ENCODE peak calls at places on chromosomes 1 and 21, in six cellular contexts. T is neuronal stem cell, Y is H9, E is mesenchymal stem cell, U is IMR-90, H is trophoblast cell. O is an unnamed sample.
A peak's percentile ranks its signal among the peaks of the same experiment; 100 is the strongest.

GRCh38 chr21:26842300-26842699 is 2.9 kb downstream of the ADAMTS1 start:
- DNase-seq in T (no peak), Y (no peak), E (peak; percentile 48), U (peak; percentile 64), H (no peak), O (no peak)

GRCh38 chr1:67978988-67979516 is 71.4 kb downstream of the DIRAS3 start:
- DNase-seq in T (no peak), Y (no peak), E (no peak), U (peak; percentile 88), H (peak; percentile 26), O (no peak)

GRCh38 chr1:8121261-8122159 is 95.4 kb upstream of the ERRFI1 start:
- DNase-seq in T (no peak), Y (peak; percentile 46), E (peak; percentile 100), U (peak; percentile 94), H (no peak), O (no peak)

GRCh38 chr21:27298465-27298864 is 331.6 kb upstream of the ADAMTS5 start:
- DNase-seq in T (no peak), Y (no peak), E (peak; percentile 25), U (no peak), H (no peak), O (no peak)

GRCh38 chr1:3888301-3888700 is 11.8 kb downstream of the C1orf174 start:
- DNase-seq in T (no peak), Y (no peak), E (no peak), U (no peak), H (no peak), O (no peak)

GRCh38 chr1:202274611-202275010 is 67.1 kb downstream of the UBE2T start:
- DNase-seq in T (no peak), Y (peak; percentile 41), E (peak; percentile 20), U (peak; percentile 12), H (peak; percentile 17), O (no peak)

GRCh38 chr1:12124693-12125421 is 41.9 kb upstream of the TNFRSF1B start:
- DNase-seq in T (peak; percentile 70), Y (peak; percentile 65), E (peak; percentile 72), U (peak; percentile 65), H (peak; percentile 72), O (peak; percentile 91)

GRCh38 chr21:17454315-17455027 is 58.4 kb upstream of the CXADR start:
- DNase-seq in T (peak; percentile 90), Y (peak; percentile 92), E (peak; percentile 97), U (peak; percentile 92), H (peak; percentile 37), O (peak; percentile 71)

GRCh38 chr1:161115132-161115711 is 2.6 kb downstream of the PFDN2 start:
- DNase-seq in T (no peak), Y (no peak), E (peak; percentile 84), U (peak; percentile 94), H (peak; percentile 77), O (no peak)

GRCh38 chr1:229661897-229662296 is 35.9 kb downstream of the URB2 start:
- DNase-seq in T (no peak), Y (no peak), E (no peak), U (no peak), H (no peak), O (no peak)

GRCh38 chr1:232512712-232513111 is 117.2 kb downstream of the SIPA1L2 start:
- DNase-seq in T (no peak), Y (no peak), E (no peak), U (no peak), H (no peak), O (no peak)

GRCh38 chr1:55827350-55827749 is 612.2 kb upstream of the USP24 start:
- DNase-seq in T (no peak), Y (no peak), E (peak; percentile 96), U (peak; percentile 99), H (peak; percentile 94), O (no peak)

GRCh38 chr1:65334081-65334480 is 24.7 kb downstream of the DNAJC6 start:
- DNase-seq in T (no peak), Y (no peak), E (no peak), U (no peak), H (no peak), O (no peak)

GRCh38 chr1:201506092-201506491 is 831 bp downstream of the CSRP1 start:
- DNase-seq in T (no peak), Y (no peak), E (no peak), U (no peak), H (no peak), O (no peak)

DNA sequence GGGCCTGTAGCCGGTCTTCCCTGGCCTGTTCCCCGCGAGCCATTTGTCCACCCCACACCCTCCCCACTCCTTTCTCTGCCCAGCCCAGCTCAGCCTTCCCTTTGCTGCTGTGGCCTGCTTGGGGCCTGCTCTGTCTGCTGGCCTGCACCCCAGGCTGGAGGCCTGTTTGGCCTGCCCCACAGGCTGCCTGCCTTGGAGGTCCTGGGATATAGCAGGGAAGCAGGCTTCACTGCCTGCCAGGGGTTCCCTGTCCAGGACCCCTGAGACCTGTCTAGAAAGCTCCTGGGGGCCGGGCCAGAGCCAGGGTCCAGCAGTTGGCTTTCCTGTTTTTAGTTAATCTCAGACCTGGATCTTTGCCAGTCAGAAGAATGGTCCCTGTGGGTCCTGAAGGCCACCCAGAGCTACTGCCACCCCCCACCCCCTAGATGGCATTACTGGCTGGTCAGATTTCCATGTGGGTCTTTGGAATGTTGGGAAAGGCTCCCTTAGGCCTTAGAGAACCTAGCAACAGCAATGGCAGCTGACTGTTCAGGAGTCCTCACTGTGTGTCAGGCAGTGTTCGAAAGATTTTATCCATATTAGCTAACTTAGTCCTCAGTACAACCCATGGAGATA is 7.7 kb downstream of the ZNF362 start:
- DNase-seq in T (no peak), Y (no peak), E (no peak), U (no peak), H (no peak), O (no peak)
- H3K14ac ChIP-seq in T (no peak overlapping the region), Y (no peak overlapping the region), E (no peak overlapping the region), U (no peak overlapping the region), H (no peak overlapping the region), O (no peak overlapping the region)

GRCh38 chr1:192980856-192981255 is 78.3 kb downstream of the UCHL5 start:
- DNase-seq in T (no peak), Y (no peak), E (no peak), U (peak; percentile 35), H (no peak), O (no peak)
- H3K14ac ChIP-seq in T (no peak overlapping the region), Y (no peak overlapping the region), E (no peak overlapping the region), U (no peak overlapping the region), H (no peak overlapping the region), O (no peak overlapping the region)

GRCh38 chr1:42240964-42241755 is 76.6 kb upstream of the GUCA2A start:
- DNase-seq in T (no peak), Y (peak; percentile 23), E (peak; percentile 23), U (peak; percentile 65), H (no peak), O (no peak)

GRCh38 chr1:42239041-42239440 is 74.5 kb upstream of the GUCA2A start:
- DNase-seq in T (no peak), Y (no peak), E (no peak), U (peak; percentile 1), H (no peak), O (no peak)

GRCh38 chr1:42239555-42239954 is 75.0 kb upstream of the GUCA2A start:
- DNase-seq in T (no peak), Y (no peak), E (no peak), U (peak; percentile 74), H (no peak), O (no peak)
- H3K14ac ChIP-seq in T (no peak overlapping the region), Y (no peak overlapping the region), E (no peak overlapping the region), U (no peak overlapping the region), H (no peak overlapping the region), O (no peak overlapping the region)

DNA sequence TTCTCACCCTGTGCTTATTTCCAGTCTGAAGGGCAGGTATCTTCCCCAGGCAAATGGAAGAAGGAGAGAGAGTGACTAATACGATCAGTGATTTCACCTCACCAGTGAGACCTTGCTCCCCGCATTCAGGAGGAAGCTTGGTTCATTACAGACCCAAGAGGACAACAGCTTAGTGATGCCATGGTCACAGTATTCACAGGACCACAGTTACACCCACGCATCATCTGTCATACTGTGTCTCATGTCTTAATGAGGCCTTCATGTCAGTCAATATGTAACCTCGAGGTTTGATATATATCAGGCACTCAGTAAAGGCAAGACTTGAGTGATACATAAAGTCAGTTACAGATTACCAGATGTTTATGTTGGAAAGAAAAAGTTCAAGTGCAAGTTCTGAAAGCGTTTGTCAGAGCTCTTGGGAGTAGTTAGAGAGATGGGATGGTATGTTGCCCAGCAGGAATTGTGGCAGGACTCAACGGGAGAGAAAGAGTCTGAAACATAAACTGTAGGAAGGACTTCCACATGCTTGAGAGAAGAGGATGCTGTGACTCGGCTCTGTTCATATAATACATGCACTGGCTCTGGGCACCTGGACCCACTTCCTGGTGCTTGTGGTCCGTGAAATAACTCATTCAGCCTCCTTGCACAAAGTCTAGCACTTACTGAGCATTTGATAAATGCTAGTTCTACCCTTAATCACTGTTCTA is 33.3 kb downstream of the GNPAT start:
- DNase-seq in T (no peak), Y (no peak), E (no peak), U (no peak), H (peak; percentile 28), O (no peak)
- H3K14ac ChIP-seq in T (no peak overlapping the region), Y (no peak overlapping the region), E (no peak overlapping the region), U (no peak overlapping the region), H (no peak overlapping the region), O (no peak overlapping the region)

DNA sequence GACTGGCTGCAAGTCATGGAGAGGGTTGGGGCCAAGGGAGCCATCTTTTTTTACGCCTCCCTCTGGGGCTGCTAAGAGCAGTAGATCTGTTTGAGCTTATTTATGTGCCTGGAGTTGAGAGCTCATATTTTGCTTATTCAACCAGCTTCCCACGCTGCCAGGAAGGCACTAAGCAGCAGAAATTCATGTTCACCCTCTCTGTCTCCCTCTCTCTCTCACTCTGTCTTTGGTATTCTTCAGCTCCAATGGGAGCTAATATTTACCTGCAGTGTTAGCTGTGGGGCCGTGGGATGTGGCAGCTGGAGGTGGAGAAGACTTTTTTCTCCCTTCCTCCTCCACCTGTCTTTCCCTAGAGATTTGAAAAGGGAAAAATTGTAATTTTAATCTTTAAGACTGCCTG is 26.8 kb upstream of the CACNA1E start:
- DNase-seq in T (no peak), Y (no peak), E (no peak), U (no peak), H (no peak), O (no peak)
- H3K14ac ChIP-seq in T (peak overlapping the region; percentile 42), Y (no peak overlapping the region), E (no peak overlapping the region), U (no peak overlapping the region), H (no peak overlapping the region), O (no peak overlapping the region)

O was measured in H1.